ENCODE peak calls at places on chromosome 9, in seven cellular contexts. C is HCT116; X is NCI-H345; P is caudate nucleus; V is ecto neural progenitor cell; B is GDM1; Y is activated CD8-positive, alpha-beta T cell treated with anti-CD3 and anti-CD28 coated beads, Interleukin-2, amount 10 ng/mL, durations not matched to agents 7 days and 5 days. D is an unnamed sample.

GRCh38 chr9:135037521-135038250 is 49.8 kb upstream of the OLFM1 start:
- DNase-seq in C (no peak), X (no peak), P (no peak), V (peak; percentile 29), B (no peak), Y (no peak), D (no peak)

GRCh38 chr9:73176450-73176875 is 24.8 kb downstream of the ANXA1 start:
- DNase-seq in C (peak; percentile 78), X (no peak), P (no peak), V (no peak), B (no peak), Y (no peak), D (peak; percentile 81)

GRCh38 chr9:131810351-131811170 is 70.7 kb upstream of the RAPGEF1 start:
- DNase-seq in C (no peak), X (peak; percentile 69), P (no peak), V (no peak), B (no peak), Y (no peak), D (no peak)

GRCh38 chr9:111527347-111527746 is 2.4 kb downstream of the ZNF483 start:
- DNase-seq in C (no peak), X (no peak), P (no peak), V (no peak), B (no peak), Y (peak; percentile 29), D (no peak)

GRCh38 chr9:136747161-136748060 is 914 bp downstream of the LCN6 start:
- DNase-seq in C (no peak), X (no peak), P (no peak), V (no peak), B (no peak), Y (no peak), D (no peak)

GRCh38 chr9:69391946-69392345 is 66.9 kb downstream of the ENTREP1 start:
- DNase-seq in C (no peak), X (no peak), P (no peak), V (no peak), B (no peak), Y (no peak), D (no peak)

GRCh38 chr9:127877566-127877998 is at the start of gene AK1:
- DNase-seq in C (no peak), X (peak; percentile 76), P (peak; percentile 72), V (peak; percentile 84), B (no peak), Y (no peak), D (peak; percentile 75)

GRCh38 chr9:69485466-69485865 is 160.5 kb downstream of the ENTREP1 start:
- DNase-seq in C (no peak), X (no peak), P (no peak), V (no peak), B (no peak), Y (no peak), D (no peak)

GRCh38 chr9:135948446-135948845 is 12.7 kb downstream of the UBAC1 start:
- DNase-seq in C (no peak), X (no peak), P (no peak), V (no peak), B (no peak), Y (no peak), D (no peak)

GRCh38 chr9:124216474-124217176 is 41.1 kb upstream of the NEK6 start:
- DNase-seq in C (no peak), X (no peak), P (no peak), V (no peak), B (peak; percentile 93), Y (peak; percentile 81), D (no peak)

GRCh38 chr9:128891354-128892222 is 9.7 kb downstream of the LRRC8A start:
- DNase-seq in C (no peak), X (no peak), P (no peak), V (no peak), B (no peak), Y (no peak), D (no peak)

GRCh38 chr9:126111556-126111955 is 215.1 kb upstream of the MVB12B start:
- DNase-seq in C (no peak), X (no peak), P (no peak), V (no peak), B (no peak), Y (no peak), D (no peak)

GRCh38 chr9:85208666-85209065 is 533.1 kb downstream of the AGTPBP1 start:
- DNase-seq in C (no peak), X (no peak), P (no peak), V (no peak), B (no peak), Y (no peak), D (no peak)

GRCh38 chr9:89588271-89588879 is 16.4 kb upstream of the GADD45G start:
- DNase-seq in C (no peak), X (peak; percentile 12), P (no peak), V (no peak), B (no peak), Y (no peak), D (no peak)

D was measured in LoVo.